ENCODE peak calls at places on chromosomes 13 and 19, in eight cellular contexts. N, O, C, Z, B, U, X and Q are unnamed samples.

GRCh38 chr19:16143399-16144215 is at the start of gene HSH2D:
- DNase-seq in N (no peak), O (no peak), C (peak), Z (peak), B (no peak), U (no peak), X (peak), Q (peak)

GRCh38 chr19:35291916-35292315 is at the start of gene MAG:
- DNase-seq in N (no peak), O (no peak), C (no peak), Z (no peak), B (no peak), U (no peak), X (no peak), Q (no peak)

GRCh38 chr13:110555601-110556223 is 5.8 kb downstream of the RAB20 start:
- DNase-seq in N (no peak), O (no peak), C (no peak), Z (no peak), B (no peak), U (no peak), X (peak), Q (no peak)

GRCh38 chr13:39036212-39036611 is 1.7 kb downstream of the PROSER1 start:
- DNase-seq in N (no peak), O (no peak), C (no peak), Z (no peak), B (peak), U (peak), X (peak), Q (no peak)

GRCh38 chr19:2610637-2611482 is 91.6 kb downstream of the GNG7 start:
- DNase-seq in N (peak), O (peak), C (peak), Z (peak), B (peak), U (peak), X (peak), Q (no peak)

GRCh38 chr13:78497702-78498319 is 105.5 kb downstream of the POU4F1 start:
- DNase-seq in N (no peak), O (no peak), C (no peak), Z (no peak), B (no peak), U (no peak), X (peak), Q (no peak)

GRCh38 chr13:39538826-39539555 is 64.0 kb downstream of the LHFPL6 start:
- DNase-seq in N (peak), O (peak), C (no peak), Z (no peak), B (peak), U (peak), X (no peak), Q (no peak)

GRCh38 chr13:40191186-40191980 is 475.1 kb downstream of the FOXO1 start:
- DNase-seq in N (no peak), O (no peak), C (no peak), Z (no peak), B (no peak), U (peak), X (no peak), Q (no peak)

GRCh38 chr13:95099541-95099940 is 201.7 kb downstream of the ABCC4 start:
- DNase-seq in N (peak), O (no peak), C (no peak), Z (no peak), B (peak), U (no peak), X (no peak), Q (no peak)

GRCh38 chr13:70253411-70253810 is 145.2 kb upstream of the KLHL1 start:
- DNase-seq in N (no peak), O (no peak), C (no peak), Z (no peak), B (peak), U (no peak), X (no peak), Q (no peak)